ENCODE peak calls at places on chromosomes 4 and X, in nine cellular contexts. P, H, S, W, M, X, I, V and G are unnamed samples.

GRCh38 chrX:69277369-69277768 is 112.1 kb upstream of the PJA1 start:
- DNase-seq in S (no peak), H (no peak), P (no peak), W (no peak), V (no peak), M (no peak), X (no peak), I (no peak), G (no peak)

GRCh38 chrX:31331045-31331444 is 259.2 kb upstream of the FTHL17 start:
- DNase-seq in M (no peak), I (no peak), W (no peak), V (no peak), S (no peak), P (no peak), X (no peak), H (no peak), G (no peak)

GRCh38 chrX:39808471-39808917 is 289.3 kb downstream of the BCOR start:
- DNase-seq in W (peak), P (no peak), I (no peak), X (no peak), M (no peak), S (no peak), H (no peak), V (peak), G (peak)

GRCh38 chr4:176002007-176002623 is 63.5 kb upstream of the WDR17 start:
- DNase-seq in V (no peak), M (peak), H (peak), P (no peak), W (peak), X (no peak), I (peak), S (peak), G (peak)

GRCh38 chr4:23333556-23333945 is 556.3 kb downstream of the PPARGC1A start:
- DNase-seq in S (peak), H (no peak), M (no peak), V (no peak), W (no peak), P (no peak), X (no peak), I (peak), G (no peak)

GRCh38 chr4:54784188-54784671 is 126.5 kb downstream of the KIT start:
- DNase-seq in X (no peak), M (peak), P (no peak), S (peak), V (peak), H (no peak), W (peak), I (no peak), G (no peak)

GRCh38 chr4:148664636-148665035 is 222.4 kb upstream of the NR3C2 start:
- DNase-seq in P (no peak), W (no peak), M (no peak), H (no peak), I (no peak), X (no peak), V (no peak), S (no peak), G (no peak)

GRCh38 chr4:189815404-189816192 is 125.1 kb upstream of the FRG1 start:
- DNase-seq in I (no peak), W (no peak), M (no peak), S (no peak), H (no peak), V (no peak), P (no peak), X (no peak), G (no peak)

GRCh38 chr4:6692806-6693205 is 872 bp upstream of the S100P start:
- DNase-seq in H (no peak), S (no peak), M (no peak), I (no peak), P (no peak), X (no peak), V (no peak), W (peak), G (no peak)

GRCh38 chrX:1358793-1359476 is 22.4 kb downstream of the IL3RA start:
- DNase-seq in V (no peak), X (no peak), I (no peak), M (no peak), H (no peak), S (no peak), P (no peak), W (no peak), G (no peak)

GRCh38 chrX:38596939-38597338 is 35.6 kb downstream of the TSPAN7 start:
- DNase-seq in X (no peak), V (no peak), M (no peak), W (no peak), P (no peak), I (no peak), H (no peak), S (no peak), G (no peak)

GRCh38 chrX:13685126-13685763 is 3.7 kb upstream of the RAB9A start:
- DNase-seq in H (no peak), V (no peak), X (no peak), W (peak), S (no peak), P (no peak), M (no peak), I (no peak), G (no peak)

GRCh38 chr4:117641519-117641918 is 392.8 kb upstream of the NDST3 start:
- DNase-seq in P (no peak), I (no peak), W (no peak), S (no peak), X (no peak), V (no peak), H (no peak), M (no peak), G (no peak)